ENCODE peak calls at places on chromosomes 6 and 20, in five cellular contexts. M is fibroblast of lung, P is PC-9, G is IMR-90, R is endothelial cell of umbilical vein. Y is an unnamed sample.

GRCh38 chr6:151143806-151144205 is 96.0 kb upstream of the AKAP12 start:
- DNase-seq in M (no peak), P (no peak), G (no peak), R (no peak), Y (no peak)

GRCh38 chr6:1894954-1895353 is 285.2 kb downstream of the FOXC1 start:
- DNase-seq in M (no peak), P (peak; percentile 64), G (no peak), R (no peak), Y (no peak)

GRCh38 chr6:10093282-10093681 is 321.6 kb downstream of the TFAP2A start:
- DNase-seq in M (no peak), P (no peak), G (no peak), R (no peak), Y (no peak)

GRCh38 chr20:49620364-49621240 is 52.7 kb upstream of the PTGIS start:
- DNase-seq in M (no peak), P (no peak), G (no peak), R (no peak), Y (no peak)

GRCh38 chr6:27474172-27474465 is 1.2 kb upstream of the ZNF184 start:
- DNase-seq in M (no peak), P (no peak), G (no peak), R (no peak), Y (no peak)

GRCh38 chr6:133724726-133725125 is 164.2 kb upstream of the TCF21 start:
- DNase-seq in M (no peak), P (no peak), G (peak; percentile 69), R (no peak), Y (peak; percentile 19)

GRCh38 chr6:147546501-147547368 is 38.2 kb downstream of the SAMD5 start:
- DNase-seq in M (no peak), P (no peak), G (no peak), R (no peak), Y (no peak)

GRCh38 chr20:642398-643174 is 10.4 kb downstream of the SRXN1 start:
- DNase-seq in M (no peak), P (no peak), G (no peak), R (no peak), Y (peak; percentile 87)

GRCh38 chr20:40702504-40702903 is 13.5 kb upstream of the MAFB start:
- DNase-seq in M (no peak), P (no peak), G (no peak), R (no peak), Y (no peak)

GRCh38 chr6:118451839-118452238 is 96.3 kb upstream of the PLN start:
- DNase-seq in M (no peak), P (no peak), G (no peak), R (no peak), Y (no peak)

GRCh38 chr6:3439961-3440360 is 16.9 kb downstream of the SLC22A23 start:
- DNase-seq in M (no peak), P (no peak), G (no peak), R (no peak), Y (no peak)

GRCh38 chr20:43894531-43894930 is 20.1 kb upstream of the TOX2 start:
- DNase-seq in M (no peak), P (no peak), G (no peak), R (no peak), Y (no peak)

GRCh38 chr6:132961122-132961521 is 146.8 kb downstream of the RPS12 start:
- DNase-seq in M (peak; percentile 88), P (peak; percentile 17), G (peak; percentile 92), R (peak; percentile 38), Y (peak; percentile 25)

GRCh38 chr6:75446278-75446880 is 47.2 kb downstream of the FILIP1 start:
- DNase-seq in M (no peak), P (no peak), G (no peak), R (no peak), Y (no peak)

GRCh38 chr6:105600342-105601293 is 197.7 kb upstream of the PREP start:
- DNase-seq in M (peak; percentile 83), P (no peak), G (peak; percentile 91), R (no peak), Y (no peak)

GRCh38 chr6:158970640-158971291 is 29.2 kb downstream of the RSPH3 start:
- DNase-seq in M (no peak), P (no peak), G (no peak), R (no peak), Y (no peak)

GRCh38 chr20:1415667-1416468 is 23.0 kb upstream of the FKBP1A start:
- DNase-seq in M (peak; percentile 95), P (peak; percentile 87), G (peak; percentile 97), R (peak; percentile 80), Y (peak; percentile 86)

GRCh38 chr6:113860165-113860955 is 3.2 kb downstream of the MARCKS start:
- DNase-seq in M (peak; percentile 58), P (no peak), G (peak; percentile 45), R (peak; percentile 34), Y (peak; percentile 86)

GRCh38 chr6:46320505-46320904 is 149.7 kb upstream of the ENPP5 start:
- DNase-seq in M (no peak), P (no peak), G (no peak), R (no peak), Y (no peak)

GRCh38 chr6:46323312-46323965 is 152.7 kb upstream of the ENPP5 start:
- DNase-seq in M (peak; percentile 92), P (no peak), G (peak; percentile 67), R (no peak), Y (peak; percentile 88)

GRCh38 chr6:46324706-46325105 is 153.9 kb upstream of the ENPP5 start:
- DNase-seq in M (no peak), P (no peak), G (no peak), R (no peak), Y (no peak)

GRCh38 chr6:46325561-46326525 is 155.1 kb upstream of the ENPP5 start:
- DNase-seq in M (peak; percentile 72), P (no peak), G (peak; percentile 28), R (no peak), Y (no peak)

DNA sequence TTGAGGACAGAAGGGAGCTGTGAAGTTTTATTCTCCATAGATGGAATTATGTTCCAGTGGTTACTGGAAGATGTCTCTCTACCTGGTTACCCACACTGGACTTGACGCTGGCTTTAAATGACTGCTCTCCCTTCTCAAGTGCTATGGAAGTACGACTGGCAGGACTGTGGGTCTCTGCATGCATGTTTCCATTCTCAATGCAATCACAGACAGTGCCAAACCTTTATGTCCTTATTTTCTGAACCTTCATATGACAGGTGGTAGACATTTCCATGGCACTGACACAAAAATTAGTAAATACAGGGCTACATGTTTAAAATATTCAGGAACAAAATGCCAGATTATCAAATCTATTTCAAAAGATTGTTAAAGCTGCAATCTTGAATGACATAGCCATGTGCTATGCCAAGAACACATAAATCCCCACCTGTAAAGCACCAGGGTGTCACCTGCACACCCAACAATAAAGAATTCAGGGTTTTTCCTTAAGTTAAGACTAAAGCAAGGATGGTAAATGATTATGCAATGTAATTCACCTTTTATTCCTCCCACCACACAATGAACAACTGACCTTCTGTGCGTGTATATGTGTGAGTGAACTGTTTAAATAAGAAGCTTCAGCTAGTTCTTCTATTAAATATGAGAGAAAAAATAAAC is 153.3 kb upstream of the ENPP5 start:
- DNase-seq in M (no peak), P (no peak), G (no peak), R (no peak), Y (no peak)
- H3K27ac ChIP-seq in M (no peak overlapping the region), P (no peak overlapping the region), G (no peak overlapping the region), R (no peak overlapping the region), Y (no peak overlapping the region)

GRCh38 chr20:56501116-56501515 is 23.4 kb upstream of the FAM209A start:
- DNase-seq in M (no peak), P (no peak), G (no peak), R (no peak), Y (no peak)

GRCh38 chr20:56503911-56504310 is 20.6 kb upstream of the FAM209A start:
- DNase-seq in M (no peak), P (no peak), G (no peak), R (no peak), Y (no peak)

GRCh38 chr20:56506103-56506502 is 18.4 kb upstream of the FAM209A start:
- DNase-seq in M (no peak), P (no peak), G (no peak), R (peak; percentile 75), Y (no peak)

DNA sequence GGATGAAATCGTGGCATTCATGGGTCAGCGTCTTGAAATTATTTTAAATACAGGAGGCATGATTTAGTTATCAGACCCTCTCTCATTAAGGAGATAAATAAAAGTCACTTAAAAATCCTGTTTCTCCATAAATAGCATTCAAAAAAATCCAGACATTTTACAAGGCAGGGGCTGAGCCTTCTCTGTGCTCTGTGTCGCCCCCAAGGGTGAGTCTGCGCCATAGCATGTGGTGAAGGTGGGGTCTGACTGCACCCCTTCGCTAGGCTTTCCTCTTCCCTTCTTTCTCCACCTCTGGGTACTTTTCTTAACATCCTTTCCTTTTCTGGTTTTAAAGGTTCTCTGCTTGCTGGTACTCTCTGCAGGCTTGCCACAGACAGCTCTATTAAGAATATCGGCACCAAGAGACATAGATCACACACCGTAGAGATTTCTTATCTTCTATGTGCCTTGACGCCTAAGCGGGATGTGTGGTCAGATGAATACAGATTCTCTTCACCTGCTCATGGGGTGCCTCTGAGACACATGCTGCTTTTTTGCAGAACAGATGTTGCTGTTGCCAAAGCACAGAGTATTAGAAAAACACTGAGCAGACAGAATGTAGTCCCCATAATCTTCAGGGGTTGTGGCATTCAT is 20.1 kb upstream of the FAM209A start:
- DNase-seq in M (no peak), P (no peak), G (no peak), R (no peak), Y (no peak)
- TF ChIP-seq CTCF in M (peak; percentile 62), P (peak; percentile 63), G (peak; percentile 34), R (peak; percentile 58), Y (peak; percentile 51)

DNA sequence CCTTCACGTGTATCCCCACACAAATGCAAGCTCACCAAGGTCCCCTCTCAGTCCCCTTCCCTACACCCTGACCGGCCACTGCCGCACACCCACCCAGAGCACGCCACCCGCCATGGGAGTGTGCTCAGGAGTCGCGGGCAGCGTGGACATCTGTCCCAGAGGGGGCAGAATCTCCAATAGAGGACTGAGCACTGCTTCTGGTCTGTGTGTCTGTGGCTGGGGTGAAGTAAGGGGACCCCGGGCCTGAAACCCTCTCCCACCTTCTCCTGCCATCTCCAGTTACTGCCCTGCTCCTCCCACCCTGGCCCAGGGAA is 8.3 kb downstream of the MYL9 start:
- DNase-seq in M (no peak), P (no peak), G (no peak), R (no peak), Y (peak; percentile 37)
- H2AFZ ChIP-seq in M (no peak overlapping the region), P (no peak overlapping the region), G (no peak overlapping the region), R (no peak overlapping the region), Y (no peak overlapping the region)

GRCh38 chr6:46904117-46904516 is 17.6 kb downstream of the ADGRF5 start:
- DNase-seq in M (no peak), P (no peak), G (no peak), R (no peak), Y (no peak)

GRCh38 chr6:46899636-46900035 is 22.1 kb downstream of the ADGRF5 start:
- DNase-seq in M (peak; percentile 57), P (no peak), G (no peak), R (no peak), Y (no peak)

GRCh38 chr6:46903175-46903574 is 18.6 kb downstream of the ADGRF5 start:
- DNase-seq in M (no peak), P (no peak), G (no peak), R (no peak), Y (no peak)

GRCh38 chr6:46900266-46900665 is 21.5 kb downstream of the ADGRF5 start:
- DNase-seq in M (peak; percentile 30), P (no peak), G (no peak), R (no peak), Y (no peak)

GRCh38 chr6:46901747-46902362 is 19.9 kb downstream of the ADGRF5 start:
- DNase-seq in M (peak; percentile 16), P (no peak), G (no peak), R (peak; percentile 82), Y (no peak)
- H3K27ac ChIP-seq in M (no peak overlapping the region), P (no peak overlapping the region), G (no peak overlapping the region), R (peak overlapping the region; percentile 35), Y (no peak overlapping the region)